ENCODE peak calls at places on chromosome 1, in ten cellular contexts. U, E, H, L, V, R, B, W, D and K are unnamed samples.

GRCh38 chr1:17429183-17429582 is 10.3 kb downstream of the RCC2 start:
- DNase-seq in H (no peak), L (no peak), R (no peak), B (no peak), W (no peak), D (no peak), U (no peak), V (no peak), E (no peak), K (no peak)

GRCh38 chr1:170807432-170807831 is 127.9 kb upstream of the MROH9 start:
- DNase-seq in W (no peak), B (peak; percentile 22), E (no peak), L (peak; percentile 63), R (no peak), U (peak; percentile 52), D (no peak), H (peak; percentile 56), V (no peak), K (no peak)

GRCh38 chr1:160726498-160727391 is 12.3 kb upstream of the SLAMF7 start:
- DNase-seq in W (peak; percentile 77), H (peak; percentile 7), U (no peak), R (peak; percentile 46), V (peak; percentile 63), D (no peak), E (peak; percentile 58), B (peak; percentile 57), L (peak; percentile 74), K (peak; percentile 88)

GRCh38 chr1:231663211-231663792 is 36.7 kb downstream of the DISC1 start:
- DNase-seq in E (no peak), U (no peak), V (no peak), R (no peak), H (no peak), B (no peak), D (no peak), W (no peak), L (no peak), K (no peak)

GRCh38 chr1:10170362-10170665 is 40.1 kb upstream of the KIF1B start:
- DNase-seq in E (no peak), W (no peak), L (no peak), B (no peak), R (no peak), V (no peak), D (no peak), U (no peak), H (no peak), K (no peak)

GRCh38 chr1:153536618-153537375 is 1.0 kb upstream of the S100A6 start:
- DNase-seq in W (no peak), D (peak; percentile 72), U (no peak), R (no peak), V (no peak), B (no peak), L (peak; percentile 58), E (no peak), H (no peak), K (no peak)

GRCh38 chr1:198125995-198126758 is 30.6 kb upstream of the NEK7 start:
- DNase-seq in U (no peak), D (no peak), L (peak; percentile 70), B (peak; percentile 26), E (no peak), V (no peak), H (peak; percentile 62), W (no peak), R (no peak), K (no peak)

GRCh38 chr1:7543718-7544090 is 227.4 kb upstream of the VAMP3 start:
- DNase-seq in D (no peak), U (no peak), W (no peak), V (no peak), R (no peak), E (no peak), H (no peak), B (no peak), L (no peak), K (no peak)

GRCh38 chr1:83860506-83861221 is 138.3 kb downstream of the TTLL7 start:
- DNase-seq in B (peak; percentile 25), D (peak; percentile 77), U (no peak), V (peak; percentile 83), W (peak; percentile 61), R (peak; percentile 54), L (peak; percentile 80), H (no peak), E (peak; percentile 81), K (peak; percentile 81)

GRCh38 chr1:103513720-103514119 is 11.8 kb upstream of the RNPC3 start:
- DNase-seq in L (no peak), W (no peak), D (no peak), E (no peak), H (no peak), V (no peak), R (no peak), B (no peak), U (no peak), K (no peak)

GRCh38 chr1:110637475-110637874 is 31.3 kb upstream of the KCNA2 start:
- DNase-seq in E (no peak), H (no peak), V (no peak), L (no peak), B (no peak), W (no peak), R (no peak), U (no peak), D (no peak), K (no peak)

GRCh38 chr1:28199328-28200233 is 23.1 kb upstream of the PTAFR start:
- DNase-seq in L (no peak), H (no peak), R (peak; percentile 33), V (peak; percentile 65), B (no peak), D (no peak), E (no peak), W (no peak), U (no peak), K (no peak)